ENCODE peak calls at places on chromosomes 13 and 19, in ten cellular contexts. D, F, H, O, T, C, S, Y, L and P are unnamed samples.

GRCh38 chr13:62085337-62085736 is 669.7 kb upstream of the PCDH20 start:
- DNase-seq in D (no peak), F (no peak), H (no peak), O (no peak), T (no peak), C (no peak), S (no peak), Y (peak; percentile 8), L (no peak), P (no peak)

GRCh38 chr19:31140717-31141116 is 208.5 kb downstream of the TSHZ3 start:
- DNase-seq in D (no peak), F (no peak), H (no peak), O (peak; percentile 82), T (no peak), C (peak; percentile 80), S (no peak), Y (no peak), L (no peak), P (no peak)

GRCh38 chr13:70960841-70961443 is 852.7 kb upstream of the KLHL1 start:
- DNase-seq in D (no peak), F (no peak), H (no peak), O (peak; percentile 28), T (no peak), C (peak; percentile 20), S (no peak), Y (peak; percentile 26), L (no peak), P (no peak)

GRCh38 chr19:51440846-51441409 is 17.3 kb downstream of the SIGLEC8 start:
- DNase-seq in D (peak; percentile 76), F (no peak), H (no peak), O (no peak), T (no peak), C (no peak), S (no peak), Y (no peak), L (no peak), P (no peak)

GRCh38 chr13:44870456-44870929 is 118.8 kb downstream of the NUFIP1 start:
- DNase-seq in D (no peak), F (no peak), H (peak; percentile 26), O (no peak), T (no peak), C (no peak), S (no peak), Y (no peak), L (no peak), P (no peak)

GRCh38 chr19:33520844-33521479 is 629 bp downstream of the PEPD start:
- DNase-seq in D (no peak), F (no peak), H (no peak), O (no peak), T (no peak), C (no peak), S (no peak), Y (peak; percentile 19), L (no peak), P (no peak)

GRCh38 chr13:75931116-75931515 is 295.0 kb downstream of the LMO7 start:
- DNase-seq in D (no peak), F (no peak), H (no peak), O (peak; percentile 61), T (no peak), C (no peak), S (no peak), Y (no peak), L (no peak), P (no peak)

GRCh38 chr19:47112166-47112663 is 1.4 kb downstream of the ZC3H4 start:
- DNase-seq in D (peak; percentile 98), F (peak; percentile 94), H (peak; percentile 92), O (peak; percentile 86), T (peak; percentile 96), C (peak; percentile 68), S (peak; percentile 91), Y (peak; percentile 87), L (peak; percentile 97), P (peak; percentile 86)

GRCh38 chr13:90618133-90618532 is 729.4 kb upstream of the MIR17HG start:
- DNase-seq in D (no peak), F (no peak), H (no peak), O (no peak), T (no peak), C (no peak), S (no peak), Y (peak; percentile 33), L (no peak), P (no peak)

GRCh38 chr13:39451301-39451700 is 151.7 kb downstream of the LHFPL6 start:
- DNase-seq in D (no peak), F (no peak), H (no peak), O (peak; percentile 43), T (no peak), C (no peak), S (no peak), Y (no peak), L (no peak), P (no peak)

GRCh38 chr19:49585023-49585422 is 3.9 kb downstream of the PRRG2 start:
- DNase-seq in D (no peak), F (no peak), H (no peak), O (no peak), T (no peak), C (no peak), S (no peak), Y (peak; percentile 92), L (no peak), P (no peak)

GRCh38 chr13:29908411-29908810 is 58.0 kb upstream of the UBL3 start:
- DNase-seq in D (no peak), F (no peak), H (peak; percentile 34), O (peak; percentile 73), T (no peak), C (no peak), S (no peak), Y (no peak), L (no peak), P (no peak)

GRCh38 chr19:7348587-7349230 is at the start of gene ARHGEF18:
- DNase-seq in D (peak; percentile 94), F (peak; percentile 55), H (peak; percentile 19), O (no peak), T (peak; percentile 72), C (no peak), S (peak; percentile 78), Y (no peak), L (peak; percentile 66), P (no peak)

GRCh38 chr19:52140077-52140710 is 456 bp upstream of the ZNF616 start:
- DNase-seq in D (no peak), F (no peak), H (no peak), O (peak; percentile 5), T (no peak), C (no peak), S (no peak), Y (no peak), L (no peak), P (no peak)

GRCh38 chr13:99704390-99704789 is 203.1 kb downstream of the TM9SF2 start:
- DNase-seq in D (no peak), F (no peak), H (no peak), O (no peak), T (no peak), C (no peak), S (no peak), Y (no peak), L (no peak), P (no peak)

GRCh38 chr13:25948910-25949309 is 102.9 kb downstream of the SHISA2 start:
- DNase-seq in D (no peak), F (no peak), H (no peak), O (peak; percentile 27), T (no peak), C (no peak), S (no peak), Y (no peak), L (no peak), P (no peak)

GRCh38 chr19:37999309-38000213 is 92.6 kb downstream of the SIPA1L3 start:
- DNase-seq in D (no peak), F (no peak), H (peak; percentile 72), O (peak; percentile 100), T (peak; percentile 67), C (peak; percentile 99), S (no peak), Y (no peak), L (no peak), P (peak; percentile 93)

GRCh38 chr13:45674908-45675307 is 27.2 kb upstream of the CBY2 start:
- DNase-seq in D (no peak), F (no peak), H (no peak), O (peak; percentile 99), T (no peak), C (peak; percentile 53), S (no peak), Y (peak; percentile 19), L (no peak), P (peak; percentile 78)

GRCh38 chr13:106139407-106139806 is 396.1 kb downstream of the EFNB2 start:
- DNase-seq in D (no peak), F (no peak), H (no peak), O (peak; percentile 30), T (no peak), C (peak; percentile 46), S (no peak), Y (no peak), L (no peak), P (no peak)

GRCh38 chr19:23884363-23884762 is 30.3 kb upstream of the ZNF726 start:
- DNase-seq in D (no peak), F (no peak), H (no peak), O (no peak), T (no peak), C (no peak), S (no peak), Y (no peak), L (no peak), P (no peak)
- H3K4me3 ChIP-seq in D (no peak overlapping the region), F (no peak overlapping the region), H (no peak overlapping the region), O (no peak overlapping the region), T (no peak overlapping the region), C (no peak overlapping the region), S (no peak overlapping the region), Y (no peak overlapping the region), L (no peak overlapping the region), P (no peak overlapping the region)

GRCh38 chr19:10604460-10604980 is 17.4 kb upstream of the AP1M2 start:
- DNase-seq in D (peak; percentile 88), F (no peak), H (peak; percentile 38), O (no peak), T (peak; percentile 70), C (no peak), S (no peak), Y (no peak), L (peak; percentile 84), P (no peak)
- H3K27ac ChIP-seq in D (peak overlapping the region; percentile 100), F (peak overlapping the region; percentile 68), H (peak overlapping the region; percentile 99), O (peak overlapping the region; percentile 77), T (peak overlapping the region; percentile 99), C (peak overlapping the region; percentile 81), S (peak overlapping the region; percentile 98), Y (peak overlapping the region; percentile 59), L (peak overlapping the region; percentile 91), P (peak overlapping the region; percentile 63)

GRCh38 chr19:4233282-4233853 is 4.0 kb downstream of the EBI3 start:
- DNase-seq in D (peak; percentile 91), F (peak; percentile 81), H (peak; percentile 38), O (no peak), T (peak; percentile 76), C (peak; percentile 32), S (peak; percentile 39), Y (peak; percentile 84), L (peak; percentile 86), P (no peak)
- H3K4me3 ChIP-seq in D (no peak overlapping the region), F (no peak overlapping the region), H (no peak overlapping the region), O (no peak overlapping the region), T (no peak overlapping the region), C (no peak overlapping the region), S (no peak overlapping the region), Y (no peak overlapping the region), L (no peak overlapping the region), P (no peak overlapping the region)

DNA sequence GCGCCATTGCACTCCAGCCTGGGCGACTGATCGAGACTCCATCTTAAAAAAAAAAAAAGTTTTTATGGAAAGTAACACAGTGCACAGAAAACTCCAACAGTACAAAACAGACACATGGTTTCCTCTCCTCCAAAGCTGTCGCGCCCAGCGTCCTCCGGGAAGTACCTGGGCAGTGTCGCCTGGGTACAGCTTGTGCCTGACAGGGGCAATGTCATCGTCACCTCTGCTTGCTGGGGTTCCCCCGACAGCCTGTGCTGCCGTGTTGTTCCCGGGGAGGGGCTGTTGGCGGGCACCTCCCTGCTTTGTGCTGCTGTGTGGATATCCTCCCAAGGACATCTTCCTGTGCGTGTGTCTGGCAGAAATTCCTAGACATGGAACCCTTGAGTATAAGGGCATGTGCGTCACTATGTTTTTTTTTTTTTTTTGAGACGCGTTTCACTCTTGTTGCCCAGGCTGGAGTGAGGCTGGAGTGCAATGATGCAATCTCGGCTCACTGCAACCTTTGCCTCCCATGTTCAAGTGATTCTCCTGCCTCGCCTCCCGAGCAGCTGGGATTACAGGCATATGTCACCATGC is 2.4 kb upstream of the F2RL3 start:
- DNase-seq in D (peak; percentile 86), F (no peak), H (peak; percentile 87), O (peak; percentile 36), T (peak; percentile 80), C (peak; percentile 83), S (no peak), Y (no peak), L (no peak), P (no peak)
- H3K27ac ChIP-seq in D (peak overlapping the region; percentile 80), F (no peak overlapping the region), H (peak overlapping the region; percentile 5), O (no peak overlapping the region), T (peak overlapping the region; percentile 82), C (peak overlapping the region; percentile 90), S (no peak overlapping the region), Y (no peak overlapping the region), L (no peak overlapping the region), P (no peak overlapping the region)